ENCODE peak calls at places on chromosomes 2 and 18, in ten cellular contexts. S, I, Q, T, M, P, K, F, W and Z are unnamed samples. For H3K9me3, the result is how much of the 10 kb centered on the place peaks cover.

GRCh38 chr2:233912799-233913423 is 4.3 kb upstream of the TRPM8 start:
- DNase-seq in T (no peak), Q (no peak), F (peak), W (no peak), S (peak), P (no peak), K (no peak), I (no peak), M (no peak), Z (no peak)

GRCh38 chr18:64094210-64094609 is 54.7 kb downstream of the LINC00305 start:
- DNase-seq in Q (no peak), M (no peak), T (no peak), S (no peak), F (no peak), W (no peak), K (no peak), I (no peak), P (no peak), Z (no peak)

GRCh38 chr2:218394298-218395089 is 5.2 kb upstream of the CTDSP1 start:
- DNase-seq in P (no peak), S (peak), K (no peak), Q (no peak), T (no peak), F (no peak), W (peak), I (no peak), M (peak), Z (no peak)

GRCh38 chr2:176554107-176555048 is 285.1 kb downstream of the MTX2 start:
- DNase-seq in Q (peak), S (peak), W (no peak), P (peak), T (no peak), I (peak), M (no peak), F (peak), K (peak), Z (no peak)

GRCh38 chr2:47662547-47662946 is 120.4 kb upstream of the MSH6 start:
- DNase-seq in S (no peak), M (no peak), K (no peak), Q (no peak), W (no peak), P (no peak), F (no peak), T (no peak), I (no peak), Z (no peak)

GRCh38 chr2:70991742-70992141 is 2.9 kb downstream of the TEX261 start:
- DNase-seq in T (no peak), Q (no peak), P (no peak), W (no peak), M (no peak), K (no peak), F (no peak), I (no peak), S (no peak), Z (no peak)

GRCh38 chr2:119707117-119708087 is 28.4 kb downstream of the TMEM177 start:
- DNase-seq in F (no peak), K (no peak), M (no peak), W (no peak), S (no peak), Q (no peak), T (no peak), P (no peak), I (no peak), Z (no peak)

GRCh38 chr2:96860065-96861029 is 2.5 kb upstream of the ANKRD39 start:
- DNase-seq in K (no peak), Q (no peak), W (peak), S (no peak), P (no peak), F (no peak), M (no peak), T (peak), I (no peak), Z (no peak)

GRCh38 chr2:164523026-164523425 is 98.3 kb downstream of the GRB14 start:
- DNase-seq in I (no peak), S (no peak), Q (no peak), M (no peak), T (no peak), W (no peak), P (no peak), K (no peak), F (no peak), Z (no peak)

GRCh38 chr2:227471924-227472264 is at the start of gene AGFG1:
- DNase-seq in S (peak), Q (peak), T (peak), M (peak), W (peak), I (peak), K (peak), F (peak), P (peak), Z (peak)

GRCh38 chr2:24334245-24334633 is 26.1 kb downstream of the ITSN2 start:
- DNase-seq in M (no peak), F (peak), K (no peak), I (no peak), S (no peak), P (no peak), Q (no peak), T (no peak), W (no peak), Z (no peak)
- H3K27ac ChIP-seq in M (peak), F (no peak), K (no peak), I (no peak), S (no peak), P (no peak), Q (no peak), T (no peak), W (no peak), Z (no peak)

GRCh38 chr2:81283081-81283480 is 978.5 kb upstream of the LRRTM1 start:
- DNase-seq in F (no peak), M (no peak), T (no peak), P (no peak), I (no peak), S (peak), K (no peak), W (no peak), Q (no peak), Z (no peak)
- H3K9me3 ChIP-seq in F (under half), M (under half), T (under half), P (under half), I (under half), S (under half), K (under half), W (under half), Q (under half), Z (under half)

DNA sequence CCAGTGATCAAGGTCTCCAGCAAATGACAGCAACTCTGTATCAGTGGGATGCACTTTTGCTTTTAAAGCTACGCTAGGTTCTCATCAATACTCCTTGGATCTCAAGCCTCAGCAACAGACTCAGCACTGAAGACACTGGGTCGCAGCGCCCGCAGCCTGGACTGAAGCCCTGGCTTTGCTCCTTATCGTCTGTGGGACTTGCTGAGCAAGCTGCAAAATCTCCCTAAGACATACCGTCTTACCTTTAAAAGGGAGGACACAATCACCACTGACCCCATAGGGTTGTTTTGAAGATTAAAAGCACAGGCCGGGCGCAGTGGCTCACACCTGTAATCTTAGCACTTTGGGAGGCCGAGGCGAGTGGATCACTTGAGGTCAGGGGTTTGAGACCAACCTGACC is 8.1 kb downstream of the CYB5A start:
- DNase-seq in T (no peak), F (no peak), W (no peak), P (no peak), K (no peak), I (no peak), S (no peak), Q (no peak), M (no peak), Z (no peak)
- H3K27ac ChIP-seq in T (no peak), F (peak), W (no peak), P (no peak), K (peak), I (no peak), S (peak), Q (peak), M (peak), Z (no peak)

GRCh38 chr18:35460719-35461118 is 37.0 kb downstream of the INO80C start:
- DNase-seq in Q (no peak), W (no peak), M (no peak), T (no peak), S (no peak), I (no peak), F (no peak), P (peak), K (no peak), Z (no peak)
- H3K9me3 ChIP-seq in Q (under half), W (under half), M (under half), T (under half), S (under half), I (under half), F (under half), P (under half), K (under half), Z (under half)

GRCh38 chr2:230778350-230779140 is 65.9 kb downstream of the CAB39 start:
- DNase-seq in S (no peak), K (no peak), T (no peak), M (no peak), F (no peak), I (no peak), Q (no peak), W (no peak), P (no peak), Z (no peak)
- H3K27ac ChIP-seq in S (peak), K (peak), T (peak), M (no peak), F (peak), I (no peak), Q (no peak), W (peak), P (no peak), Z (no peak)